ENCODE peak calls at places on chromosomes 6 and 20, in ten cellular contexts. K, B, E, Z, C, G, Q, Y, J and O are unnamed samples.

GRCh38 chr6:17703256-17703694 is 3.5 kb downstream of the NUP153 start:
- DNase-seq in Q (peak; percentile 47), C (peak; percentile 86), E (no peak), J (no peak), Y (peak; percentile 98), K (peak; percentile 25), G (no peak), Z (peak; percentile 97), B (no peak), O (no peak)

GRCh38 chr6:73249998-73250397 is 13.0 kb downstream of the KHDC1 start:
- DNase-seq in B (no peak), C (no peak), Y (no peak), J (no peak), Z (no peak), K (no peak), E (no peak), G (no peak), Q (no peak), O (no peak)

GRCh38 chr6:106107043-106107613 is 21.0 kb downstream of the PRDM1 start:
- DNase-seq in J (no peak), Y (no peak), B (no peak), K (no peak), C (no peak), Q (no peak), E (no peak), Z (no peak), G (no peak), O (no peak)

GRCh38 chr6:1313755-1314503 is 2.0 kb downstream of the FOXQ1 start:
- DNase-seq in E (peak; percentile 75), Q (peak; percentile 87), J (no peak), B (peak; percentile 56), C (no peak), Z (no peak), K (peak; percentile 89), Y (no peak), G (no peak), O (no peak)

GRCh38 chr6:85580104-85580877 is 13.4 kb downstream of the SNX14 start:
- DNase-seq in J (no peak), B (no peak), E (peak; percentile 45), G (no peak), K (no peak), Q (peak; percentile 26), Z (peak; percentile 27), C (no peak), Y (no peak), O (no peak)

GRCh38 chr6:85385636-85386315 is 64.1 kb upstream of the NT5E start:
- DNase-seq in Z (no peak), C (peak; percentile 61), Y (no peak), G (no peak), K (no peak), Q (no peak), J (no peak), E (no peak), B (no peak), O (no peak)

GRCh38 chr6:109325400-109325801 is 56.9 kb downstream of the CD164 start:
- DNase-seq in Z (no peak), K (no peak), G (no peak), E (no peak), J (no peak), C (no peak), B (no peak), Q (no peak), Y (no peak), O (no peak)

GRCh38 chr20:4811661-4812181 is 90.0 kb downstream of the PRND start:
- DNase-seq in Y (no peak), E (peak; percentile 67), J (peak; percentile 88), G (peak; percentile 37), Z (no peak), Q (no peak), C (no peak), K (no peak), B (no peak), O (peak; percentile 68)

GRCh38 chr20:17525650-17526049 is 5.5 kb downstream of the BFSP1 start:
- DNase-seq in E (peak; percentile 32), J (no peak), Y (no peak), B (peak; percentile 45), Q (peak; percentile 44), G (no peak), K (peak; percentile 81), C (peak; percentile 22), Z (peak; percentile 16), O (peak; percentile 40)

GRCh38 chr6:119148102-119148824 is 69.8 kb upstream of the FAM184A start:
- DNase-seq in B (peak; percentile 70), K (peak; percentile 68), G (no peak), E (no peak), Y (peak; percentile 97), Z (peak; percentile 92), J (no peak), C (peak; percentile 72), Q (peak; percentile 71), O (no peak)

GRCh38 chr20:8788275-8788674 is 280.6 kb upstream of the PLCB4 start:
- DNase-seq in B (no peak), Q (no peak), Z (no peak), K (no peak), G (no peak), E (no peak), J (no peak), C (no peak), Y (no peak), O (no peak)

GRCh38 chr6:10591411-10592160 is 70.4 kb downstream of the GCNT2 start:
- DNase-seq in B (no peak), J (no peak), G (no peak), Z (no peak), E (no peak), C (no peak), K (no peak), Q (no peak), Y (no peak), O (no peak)

GRCh38 chr6:108501559-108501958 is 59.2 kb upstream of the FOXO3 start:
- DNase-seq in K (no peak), Q (no peak), B (no peak), E (no peak), G (no peak), J (no peak), Y (peak; percentile 31), C (peak; percentile 20), Z (peak; percentile 33), O (no peak)

GRCh38 chr20:16411361-16411760 is 161.9 kb downstream of the KIF16B start:
- DNase-seq in Q (no peak), Y (no peak), K (no peak), Z (no peak), E (no peak), J (no peak), C (no peak), G (no peak), B (no peak), O (no peak)

GRCh38 chr6:132661906-132662305 is 2.9 kb upstream of the TAAR1 start:
- DNase-seq in Y (no peak), Q (no peak), K (no peak), J (no peak), G (no peak), C (no peak), E (no peak), Z (no peak), B (no peak), O (no peak)

GRCh38 chr6:132664309-132665034 is 5.5 kb upstream of the TAAR1 start:
- DNase-seq in E (no peak), C (no peak), K (no peak), G (no peak), J (no peak), Q (no peak), Y (no peak), Z (no peak), B (no peak), O (no peak)

GRCh38 chr6:132663661-132664060 is 4.7 kb upstream of the TAAR1 start:
- DNase-seq in Z (no peak), C (no peak), J (no peak), Q (no peak), Y (no peak), E (no peak), B (no peak), K (no peak), G (no peak), O (no peak)

GRCh38 chr6:132659082-132659481 is at the start of gene TAAR1:
- DNase-seq in K (no peak), Z (no peak), J (no peak), Y (no peak), G (no peak), Q (no peak), B (no peak), C (no peak), E (no peak), O (no peak)
- H3K4me3 ChIP-seq in K (no peak within 1 kb of the TSS), Z (no peak within 1 kb of the TSS), J (no peak within 1 kb of the TSS), Y (no peak within 1 kb of the TSS), G (no peak within 1 kb of the TSS), Q (no peak within 1 kb of the TSS), B (no peak within 1 kb of the TSS), C (no peak within 1 kb of the TSS), E (no peak within 1 kb of the TSS), O (no peak within 1 kb of the TSS)

GRCh38 chr6:14545496-14545895 is 427.9 kb downstream of the CD83 start:
- DNase-seq in B (no peak), E (no peak), Y (no peak), G (no peak), J (no peak), K (no peak), Z (peak; percentile 54), Q (no peak), C (no peak), O (no peak)
- TF ChIP-seq CTCF in B (no peak), E (no peak), Y (no peak), G (no peak), J (no peak), K (no peak), Z (no peak), Q (no peak), C (no peak), O (no peak)

DNA sequence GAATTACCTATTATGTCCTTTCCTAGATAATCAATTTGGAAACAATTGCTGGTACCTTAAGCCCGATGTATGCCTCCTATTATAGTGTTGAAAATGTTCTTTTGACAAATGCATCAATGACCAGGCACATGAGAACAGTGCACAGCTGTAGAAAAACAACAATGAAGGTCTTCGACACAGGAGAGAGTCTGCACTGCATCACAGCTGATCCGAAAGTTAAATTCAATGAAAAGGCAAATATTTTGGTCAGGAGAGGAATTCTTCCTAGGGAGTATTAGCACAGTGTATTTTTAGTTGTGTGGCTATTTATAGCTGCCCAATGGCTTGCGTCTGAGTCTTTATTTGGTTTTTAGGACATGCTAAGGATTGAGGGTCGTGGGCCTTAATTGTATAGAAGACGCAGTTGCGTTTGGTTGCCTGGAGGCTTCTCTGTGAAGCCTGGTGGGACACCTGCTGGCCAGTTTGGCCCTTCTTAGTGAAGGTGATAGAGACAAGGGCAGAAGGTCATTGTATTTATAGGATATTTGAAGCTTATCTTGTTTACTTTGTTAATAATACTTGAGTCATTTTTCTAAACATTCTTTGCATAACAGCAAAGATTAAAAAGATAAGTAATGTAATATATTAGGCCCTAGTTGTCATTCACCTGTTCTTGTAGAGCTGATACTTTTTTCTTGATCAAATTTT is 72.3 kb downstream of the CDYL start:
- DNase-seq in J (no peak), Z (peak; percentile 14), Y (peak; percentile 12), Q (peak; percentile 55), E (peak; percentile 49), K (peak; percentile 81), C (peak; percentile 56), B (peak; percentile 77), G (no peak), O (no peak)
- H3K4me3 ChIP-seq in J (no peak overlapping the region), Z (no peak overlapping the region), Y (no peak overlapping the region), Q (no peak overlapping the region), E (no peak overlapping the region), K (peak overlapping the region; percentile 9), C (no peak overlapping the region), B (no peak overlapping the region), G (no peak overlapping the region), O (no peak overlapping the region)

DNA sequence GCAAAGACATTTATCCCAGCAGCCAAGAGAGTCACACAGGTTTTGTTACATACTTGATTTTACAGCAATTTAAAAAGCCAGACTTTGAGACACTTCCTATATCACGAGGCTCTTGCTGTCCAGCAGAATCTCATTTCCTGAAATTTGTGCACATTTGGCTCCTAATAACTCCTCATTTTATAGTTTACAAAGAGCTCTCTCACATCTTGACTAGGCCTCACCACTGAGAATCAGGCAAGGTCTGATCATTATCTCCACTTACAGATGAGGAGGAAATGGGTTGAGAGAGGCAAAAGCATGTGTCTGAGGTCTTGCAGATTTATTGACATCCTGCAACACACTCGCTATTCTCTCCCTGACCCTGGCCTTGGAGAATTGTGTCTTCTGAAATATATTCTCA is 426.8 kb downstream of the MAFB start:
- DNase-seq in Z (no peak), E (no peak), J (no peak), Y (no peak), Q (no peak), K (no peak), C (peak; percentile 60), G (no peak), B (no peak), O (no peak)
- TF ChIP-seq CTCF in Z (no peak), E (no peak), J (no peak), Y (no peak), Q (no peak), K (no peak), C (no peak), G (no peak), B (no peak), O (no peak)